ENCODE peak calls at places on chromosomes 1 and 21, in seven cellular contexts. V, T, S, Q, W, F and P are unnamed samples.

GRCh38 chr1:113677250-113678158 is 81.8 kb downstream of the PHTF1 start:
- DNase-seq in T (peak; percentile 54), S (peak; percentile 52), V (no peak), F (peak; percentile 67), W (peak; percentile 62), Q (peak; percentile 57), P (no peak)

GRCh38 chr1:114342376-114342775 is 168.6 kb downstream of the TRIM33 start:
- DNase-seq in V (no peak), W (no peak), F (no peak), S (no peak), T (no peak), Q (peak; percentile 90), P (no peak)

GRCh38 chr1:27807385-27807784 is 23.2 kb upstream of the PPP1R8 start:
- DNase-seq in S (no peak), W (no peak), V (no peak), F (peak; percentile 30), T (no peak), Q (no peak), P (no peak)

GRCh38 chr21:26840912-26841311 is 4.3 kb downstream of the ADAMTS1 start:
- DNase-seq in V (no peak), W (peak; percentile 92), F (peak; percentile 91), S (no peak), T (no peak), Q (no peak), P (no peak)

GRCh38 chr1:9593492-9594465 is 5.1 kb downstream of the TMEM201 start:
- DNase-seq in V (peak; percentile 59), S (peak; percentile 20), T (peak; percentile 70), W (peak; percentile 85), Q (peak; percentile 62), F (peak; percentile 42), P (peak; percentile 43)

GRCh38 chr1:39841429-39841828 is 41.9 kb downstream of the TRIT1 start:
- DNase-seq in Q (no peak), W (no peak), T (no peak), V (no peak), S (no peak), F (no peak), P (no peak)

GRCh38 chr1:47554082-47554481 is 116.2 kb downstream of the FOXD2 start:
- DNase-seq in W (no peak), S (no peak), T (no peak), V (no peak), Q (no peak), F (no peak), P (no peak)

GRCh38 chr1:20255666-20256065 is 35.0 kb upstream of the VWA5B1 start:
- DNase-seq in F (peak; percentile 45), S (no peak), V (no peak), Q (peak; percentile 20), W (peak; percentile 18), T (peak; percentile 75), P (no peak)

GRCh38 chr1:241825581-241825980 is 22.4 kb upstream of the EXO1 start:
- DNase-seq in S (no peak), Q (no peak), F (peak; percentile 53), W (no peak), V (no peak), T (no peak), P (no peak)

GRCh38 chr1:152743371-152744145 is 14.3 kb upstream of the KPRP start:
- DNase-seq in T (no peak), S (no peak), Q (no peak), F (peak; percentile 90), V (no peak), W (peak; percentile 91), P (no peak)

GRCh38 chr21:27817061-27817460 is 850.2 kb upstream of the ADAMTS5 start:
- DNase-seq in S (no peak), F (no peak), V (no peak), Q (no peak), T (no peak), W (no peak), P (no peak)

GRCh38 chr1:39182804-39183203 is 21.7 kb upstream of the MACF1 start:
- DNase-seq in F (no peak), T (no peak), W (no peak), S (no peak), V (no peak), Q (no peak), P (no peak)

GRCh38 chr21:28655471-28655870 is 337.2 kb downstream of the LTN1 start:
- DNase-seq in F (no peak), W (peak; percentile 81), V (no peak), T (no peak), Q (no peak), S (no peak), P (no peak)

GRCh38 chr1:186806477-186806876 is 22.3 kb upstream of the PLA2G4A start:
- DNase-seq in Q (peak; percentile 40), S (no peak), T (no peak), W (peak; percentile 64), F (peak; percentile 26), V (no peak), P (no peak)

GRCh38 chr1:18557621-18558465 is 72.8 kb upstream of the PAX7 start:
- DNase-seq in Q (peak; percentile 3), F (peak; percentile 40), V (peak; percentile 74), S (no peak), W (peak; percentile 47), T (no peak), P (no peak)

GRCh38 chr1:209652873-209653401 is 712 bp upstream of the LAMB3 start:
- DNase-seq in S (peak; percentile 54), Q (no peak), T (no peak), W (peak; percentile 99), F (no peak), V (peak; percentile 89), P (no peak)

GRCh38 chr1:116268211-116268610 is 104.8 kb upstream of the ATP1A1 start:
- DNase-seq in W (peak; percentile 91), S (no peak), Q (peak; percentile 25), T (peak; percentile 10), V (peak; percentile 14), F (peak; percentile 27), P (no peak)

GRCh38 chr1:156430305-156430704 is 61.3 kb downstream of the RHBG start:
- DNase-seq in T (no peak), S (no peak), W (no peak), Q (no peak), V (peak; percentile 76), F (no peak), P (no peak)

GRCh38 chr1:151835596-151835995 is 4.0 kb upstream of the RORC start:
- DNase-seq in F (no peak), S (no peak), Q (no peak), W (no peak), V (no peak), T (no peak), P (no peak)

GRCh38 chr1:162560303-162561036 is 1.1 kb upstream of the UAP1 start:
- DNase-seq in S (peak; percentile 25), V (no peak), Q (no peak), W (no peak), F (no peak), T (no peak), P (no peak)

GRCh38 chr1:10608690-10609089 is 133.9 kb downstream of the PEX14 start:
- DNase-seq in Q (no peak), T (no peak), W (no peak), V (no peak), S (no peak), F (no peak), P (no peak)

GRCh38 chr1:190320952-190321351 is 156.7 kb downstream of the BRINP3 start:
- DNase-seq in S (no peak), F (no peak), Q (no peak), V (no peak), T (peak; percentile 51), W (peak; percentile 13), P (no peak)

GRCh38 chr1:113913887-113914664 is 8.9 kb downstream of the DCLRE1B start:
- DNase-seq in F (no peak), S (no peak), T (no peak), W (no peak), V (no peak), Q (no peak), P (no peak)